ENCODE peak calls at places on chromosome 18, in four cellular contexts. X is K562, H is HepG2, N is Panc1. P is an unnamed sample.

GRCh38 chr18:30086351-30086750 is 956.2 kb downstream of the DSC3 start:
- DNase-seq in X (no peak), H (no peak), N (no peak), P (no peak)

GRCh38 chr18:6476201-6476600 is 61.5 kb upstream of the L3MBTL4 start:
- DNase-seq in X (no peak), H (no peak), N (no peak), P (no peak)

GRCh38 chr18:59075923-59076322 is 63.8 kb upstream of the SEC11C start:
- DNase-seq in X (no peak), H (no peak), N (no peak), P (no peak)

GRCh38 chr18:59767732-59768131 is 70.5 kb upstream of the CCBE1 start:
- DNase-seq in X (no peak), H (no peak), N (no peak), P (no peak)

GRCh38 chr18:13612111-13612997 is 114.0 kb downstream of the FAM210A start:
- DNase-seq in X (no peak), H (no peak), N (no peak), P (no peak)

GRCh38 chr18:54608008-54608642 is 17.1 kb downstream of the DYNAP start:
- DNase-seq in X (no peak), H (no peak), N (no peak), P (no peak)

GRCh38 chr18:76982038-76982437 is 150.5 kb downstream of the MBP start:
- DNase-seq in X (no peak), H (no peak), N (no peak), P (no peak)

GRCh38 chr18:9741821-9742541 is 33.9 kb downstream of the RAB31 start:
- DNase-seq in X (peak), H (peak), N (no peak), P (no peak)

GRCh38 chr18:44133483-44133882 is 547.2 kb upstream of the SETBP1 start:
- DNase-seq in X (no peak), H (no peak), N (no peak), P (no peak)

GRCh38 chr18:46174317-46175039 is 70.3 kb downstream of the HAUS1 start:
- DNase-seq in X (peak), H (no peak), N (no peak), P (no peak)

GRCh38 chr18:79985172-79985571 is 3.2 kb downstream of the TXNL4A start:
- DNase-seq in X (no peak), H (peak), N (no peak), P (no peak)

GRCh38 chr18:38898167-38898566 is 1332.6 kb upstream of the CELF4 start:
- DNase-seq in X (no peak), H (no peak), N (no peak), P (no peak)

GRCh38 chr18:54737986-54738385 is 90.3 kb upstream of the RAB27B start:
- DNase-seq in X (no peak), H (no peak), N (no peak), P (no peak)

GRCh38 chr18:6565336-6566081 is 150.8 kb upstream of the L3MBTL4 start:
- DNase-seq in X (no peak), H (no peak), N (no peak), P (no peak)

GRCh38 chr18:45677408-45677807 is 46.6 kb upstream of the SLC14A1 start:
- DNase-seq in X (no peak), H (no peak), N (no peak), P (no peak)

GRCh38 chr18:52319423-52319822 is 20.6 kb upstream of the DCC start:
- DNase-seq in X (no peak), H (no peak), N (no peak), P (no peak)

DNA sequence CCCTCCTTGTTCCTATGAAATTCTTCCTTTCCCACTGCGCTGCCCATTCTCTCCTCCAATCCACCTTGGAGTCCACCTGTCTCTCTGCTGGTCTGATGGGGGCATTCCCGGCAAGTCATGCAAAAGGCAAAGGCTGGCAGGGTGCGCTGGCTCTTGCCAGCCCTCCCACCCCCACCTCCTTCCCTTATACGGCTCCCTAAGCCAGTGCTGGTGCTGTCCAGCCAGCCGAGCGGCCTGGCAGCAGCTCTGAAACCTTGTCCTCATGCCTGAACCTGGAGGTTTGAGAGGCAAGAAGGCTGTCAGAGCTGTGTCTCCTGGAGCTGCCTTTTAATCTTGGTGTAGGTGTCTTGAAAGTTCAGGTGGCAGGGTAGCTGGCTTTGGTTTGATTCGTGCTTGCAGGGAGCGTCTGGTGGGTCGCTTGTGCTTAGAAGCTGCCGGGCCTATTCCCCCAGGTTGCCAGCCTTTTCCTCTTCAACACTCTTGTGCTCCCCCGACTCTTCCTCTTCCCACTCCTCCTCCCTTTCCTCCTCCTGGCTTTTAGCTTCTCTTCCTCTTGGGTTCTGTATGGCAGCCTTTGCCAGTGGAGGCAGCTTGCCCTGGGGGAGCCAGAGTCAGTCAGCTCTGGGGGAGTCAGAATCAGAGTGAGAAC is 748 bp downstream of the LIPG start:
- DNase-seq in X (no peak), H (no peak), N (no peak), P (no peak)
- TF ChIP-seq TCF7L2 in X (no peak), H (no peak), N (no peak), P (no peak)

GRCh38 chr18:49025426-49025766 is 74.6 kb upstream of the SMAD7 start:
- DNase-seq in X (no peak), H (no peak), N (no peak), P (no peak)

GRCh38 chr18:49024808-49025361 is 74.1 kb upstream of the SMAD7 start:
- DNase-seq in X (no peak), H (no peak), N (no peak), P (no peak)

GRCh38 chr18:49026501-49027378 is 76.0 kb upstream of the SMAD7 start:
- DNase-seq in X (no peak), H (no peak), N (no peak), P (no peak)

GRCh38 chr18:49024408-49024807 is 73.6 kb upstream of the SMAD7 start:
- DNase-seq in X (no peak), H (no peak), N (no peak), P (no peak)

GRCh38 chr18:49025767-49026500 is 75.2 kb upstream of the SMAD7 start:
- DNase-seq in X (no peak), H (no peak), N (no peak), P (no peak)
- TF ChIP-seq TCF7L2 in X (no peak), H (no peak), N (no peak), P (no peak)

GRCh38 chr18:62881509-62882016 is 166.2 kb downstream of the PHLPP1 start:
- DNase-seq in X (peak), H (no peak), N (no peak), P (peak)
- TF ChIP-seq TCF7L2 in X (no peak), H (no peak), N (no peak), P (no peak)

GRCh38 chr18:69759046-69759445 is 188.6 kb downstream of the CD226 start:
- DNase-seq in X (no peak), H (no peak), N (no peak), P (no peak)
- TF ChIP-seq TCF7L2 in X (no peak), H (no peak), N (no peak), P (no peak)

GRCh38 chr18:7904529-7904928 is 337.4 kb downstream of the PTPRM start:
- DNase-seq in X (no peak), H (no peak), N (no peak), P (no peak)
- TF ChIP-seq TCF7L2 in X (no peak), H (no peak), N (no peak), P (no peak)

GRCh38 chr18:23093772-23094171 is 41.5 kb upstream of the CABLES1 start:
- DNase-seq in X (no peak), H (no peak), N (no peak), P (no peak)

GRCh38 chr18:23095463-23095862 is 39.8 kb upstream of the CABLES1 start:
- DNase-seq in X (peak), H (no peak), N (no peak), P (no peak)

GRCh38 chr18:23092121-23092520 is 43.2 kb upstream of the CABLES1 start:
- DNase-seq in X (no peak), H (no peak), N (no peak), P (no peak)

GRCh38 chr18:23099621-23100020 is 35.7 kb upstream of the CABLES1 start:
- DNase-seq in X (no peak), H (peak), N (peak), P (peak)

DNA sequence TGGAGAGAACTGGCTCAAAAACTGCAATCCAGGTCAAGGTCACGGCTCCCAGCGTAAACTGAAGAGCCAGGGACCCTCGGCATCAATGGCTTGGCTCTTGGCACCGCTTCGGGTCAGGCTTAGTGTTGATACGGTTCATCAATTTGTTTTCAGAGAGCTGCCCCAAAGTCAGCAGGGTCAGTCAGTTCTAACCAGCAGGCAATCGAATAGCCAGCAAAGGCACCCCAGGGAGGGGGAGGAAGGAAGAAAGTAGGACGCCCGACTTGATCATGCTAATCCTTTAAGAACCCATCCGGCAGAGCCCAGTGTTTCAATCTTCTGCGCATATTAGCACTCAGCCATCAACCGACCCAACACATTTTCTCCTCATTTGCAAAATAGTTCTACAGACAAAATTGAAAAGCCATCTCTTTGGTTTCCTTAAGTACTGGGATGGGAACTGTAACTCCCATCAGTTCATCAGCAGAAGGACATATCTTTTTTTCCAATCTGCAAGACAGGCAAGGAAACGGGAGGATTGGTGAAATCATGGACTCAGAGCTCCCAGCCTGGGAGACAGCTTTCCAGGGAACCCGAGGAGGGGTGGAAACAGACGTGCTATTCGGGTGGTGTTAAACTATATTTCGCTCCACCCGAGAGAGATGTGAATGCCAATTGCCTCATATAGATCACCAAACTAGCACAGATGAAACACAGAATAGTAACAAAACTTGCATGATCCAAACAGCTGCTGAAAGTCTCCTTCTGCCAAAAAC is 40.7 kb upstream of the CABLES1 start:
- DNase-seq in X (no peak), H (no peak), N (no peak), P (no peak)
- TF ChIP-seq TCF7L2 in X (no peak), H (no peak), N (no peak), P (no peak)

GRCh38 chr18:14941256-14941655 is 193.3 kb downstream of the ANKRD30B start:
- DNase-seq in X (no peak), H (no peak), N (no peak), P (no peak)
- TF ChIP-seq TCF7L2 in X (no peak), H (no peak), N (no peak), P (no peak)